ENCODE peak calls at places on chromosomes 13 and 19, in ten cellular contexts. B, X, F, R, T, J, Y, S, G and M are unnamed samples.

GRCh38 chr13:106083620-106084350 is 451.7 kb downstream of the EFNB2 start:
- DNase-seq in B (peak; percentile 47), X (peak; percentile 89), F (no peak), R (no peak), T (no peak), J (peak; percentile 31), Y (peak; percentile 41), S (no peak), G (no peak), M (no peak)

GRCh38 chr19:44841255-44841654 is 4.8 kb upstream of the NECTIN2 start:
- DNase-seq in B (no peak), X (no peak), F (no peak), R (no peak), T (no peak), J (no peak), Y (no peak), S (no peak), G (no peak), M (no peak)

GRCh38 chr13:89474432-89474831 is 1803.3 kb downstream of the SLITRK5 start:
- DNase-seq in B (no peak), X (no peak), F (no peak), R (no peak), T (no peak), J (no peak), Y (no peak), S (no peak), G (no peak), M (no peak)

GRCh38 chr13:46747031-46747820 is 49.7 kb downstream of the ESD start:
- DNase-seq in B (no peak), X (no peak), F (no peak), R (no peak), T (no peak), J (no peak), Y (no peak), S (no peak), G (no peak), M (no peak)

GRCh38 chr13:107370036-107370785 is 802.3 kb upstream of the ARGLU1 start:
- DNase-seq in B (no peak), X (no peak), F (no peak), R (no peak), T (no peak), J (no peak), Y (no peak), S (no peak), G (no peak), M (no peak)

GRCh38 chr13:59345316-59345715 is 818.4 kb downstream of the DIAPH3 start:
- DNase-seq in B (no peak), X (no peak), F (no peak), R (no peak), T (peak; percentile 82), J (no peak), Y (peak; percentile 53), S (no peak), G (no peak), M (no peak)

GRCh38 chr13:77460195-77460594 is 75.3 kb upstream of the SCEL start:
- DNase-seq in B (no peak), X (no peak), F (peak; percentile 78), R (no peak), T (peak; percentile 77), J (no peak), Y (peak; percentile 25), S (no peak), G (no peak), M (no peak)

GRCh38 chr13:93227906-93228801 is 1.5 kb downstream of the GPC6 start:
- DNase-seq in B (peak; percentile 78), X (no peak), F (peak; percentile 68), R (peak; percentile 73), T (peak; percentile 74), J (peak; percentile 92), Y (peak; percentile 36), S (no peak), G (peak; percentile 85), M (peak; percentile 42)

GRCh38 chr13:40076765-40077362 is 421.4 kb downstream of the COG6 start:
- DNase-seq in B (no peak), X (no peak), F (no peak), R (no peak), T (no peak), J (no peak), Y (no peak), S (no peak), G (no peak), M (no peak)

GRCh38 chr13:33678906-33679657 is 138.9 kb upstream of the RFC3 start:
- DNase-seq in B (no peak), X (peak; percentile 94), F (peak; percentile 37), R (peak; percentile 60), T (peak; percentile 72), J (no peak), Y (peak; percentile 88), S (peak; percentile 8), G (no peak), M (peak; percentile 39)

GRCh38 chr13:45889582-45890243 is 38.2 kb upstream of the SIAH3 start:
- DNase-seq in B (no peak), X (no peak), F (no peak), R (no peak), T (no peak), J (no peak), Y (no peak), S (no peak), G (no peak), M (no peak)

GRCh38 chr13:39538826-39539555 is 64.0 kb downstream of the LHFPL6 start:
- DNase-seq in B (no peak), X (no peak), F (no peak), R (no peak), T (no peak), J (no peak), Y (no peak), S (no peak), G (no peak), M (no peak)

GRCh38 chr13:27023385-27023784 is 148.2 kb downstream of the USP12 start:
- DNase-seq in B (peak; percentile 12), X (no peak), F (no peak), R (no peak), T (no peak), J (no peak), Y (no peak), S (no peak), G (peak; percentile 43), M (no peak)

GRCh38 chr19:44748426-44749254 is at the start of gene BCL3:
- DNase-seq in B (no peak), X (peak; percentile 87), F (peak; percentile 56), R (peak; percentile 81), T (no peak), J (peak; percentile 68), Y (peak; percentile 81), S (peak; percentile 48), G (no peak), M (no peak)

GRCh38 chr13:70795484-70795883 is 687.2 kb upstream of the KLHL1 start:
- DNase-seq in B (no peak), X (no peak), F (no peak), R (no peak), T (no peak), J (no peak), Y (no peak), S (no peak), G (no peak), M (no peak)

GRCh38 chr13:44296856-44297255 is 76.8 kb upstream of the SERP2 start:
- DNase-seq in B (no peak), X (no peak), F (no peak), R (no peak), T (no peak), J (no peak), Y (no peak), S (no peak), G (no peak), M (no peak)

GRCh38 chr13:44293354-44293753 is 80.3 kb upstream of the SERP2 start:
- DNase-seq in B (no peak), X (no peak), F (no peak), R (no peak), T (no peak), J (no peak), Y (no peak), S (no peak), G (no peak), M (no peak)

GRCh38 chr13:44292545-44292944 is 81.1 kb upstream of the SERP2 start:
- DNase-seq in B (no peak), X (no peak), F (no peak), R (no peak), T (no peak), J (no peak), Y (no peak), S (no peak), G (peak; percentile 33), M (no peak)

GRCh38 chr13:44294868-44295267 is 78.8 kb upstream of the SERP2 start:
- DNase-seq in B (no peak), X (no peak), F (no peak), R (no peak), T (no peak), J (no peak), Y (no peak), S (no peak), G (no peak), M (no peak)

GRCh38 chr13:44293908-44294735 is 79.5 kb upstream of the SERP2 start:
- DNase-seq in B (no peak), X (no peak), F (no peak), R (no peak), T (no peak), J (no peak), Y (no peak), S (no peak), G (peak; percentile 43), M (no peak)
- H3K27ac ChIP-seq in B (no peak overlapping the region), X (no peak overlapping the region), F (peak overlapping the region; percentile 63), R (no peak overlapping the region), T (peak overlapping the region; percentile 41), J (no peak overlapping the region), Y (no peak overlapping the region), S (no peak overlapping the region), G (peak overlapping the region; percentile 60), M (peak overlapping the region; percentile 2)

GRCh38 chr19:48553676-48554384 is 1.9 kb downstream of the SULT2B1 start:
- DNase-seq in B (peak; percentile 54), X (peak; percentile 79), F (peak; percentile 27), R (no peak), T (no peak), J (peak; percentile 17), Y (peak; percentile 24), S (no peak), G (no peak), M (no peak)
- H3K27ac ChIP-seq in B (no peak overlapping the region), X (peak overlapping the region; percentile 59), F (no peak overlapping the region), R (no peak overlapping the region), T (no peak overlapping the region), J (no peak overlapping the region), Y (peak overlapping the region; percentile 48), S (no peak overlapping the region), G (no peak overlapping the region), M (no peak overlapping the region)

DNA sequence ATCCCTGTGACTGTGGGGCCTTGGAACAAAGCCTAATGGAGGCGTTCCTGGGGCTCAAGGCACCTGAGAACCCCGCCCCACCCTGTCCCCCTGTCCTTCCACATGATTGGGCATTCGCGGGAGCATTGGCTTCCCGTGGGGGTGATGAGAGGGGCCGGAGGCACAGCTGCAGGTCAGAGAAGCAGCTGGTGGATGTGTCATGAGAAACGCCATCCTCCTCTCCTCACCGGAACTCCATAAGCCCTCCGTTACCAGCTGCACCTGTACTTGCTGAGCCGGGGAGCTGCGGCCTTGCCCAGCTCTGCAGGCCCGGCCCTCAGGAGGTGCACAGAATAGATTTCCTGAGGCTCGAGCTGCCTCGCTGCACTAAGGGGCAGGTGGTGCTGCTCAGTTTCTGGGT is 42.0 kb downstream of the CAPN12 start:
- DNase-seq in B (no peak), X (no peak), F (no peak), R (no peak), T (no peak), J (no peak), Y (no peak), S (no peak), G (no peak), M (no peak)
- H3K27ac ChIP-seq in B (no peak overlapping the region), X (peak overlapping the region; percentile 97), F (peak overlapping the region; percentile 94), R (no peak overlapping the region), T (peak overlapping the region; percentile 90), J (peak overlapping the region; percentile 66), Y (peak overlapping the region; percentile 57), S (no peak overlapping the region), G (peak overlapping the region; percentile 69), M (peak overlapping the region; percentile 75)

GRCh38 chr13:49938274-49938673 is 2.1 kb upstream of the SPRYD7 start:
- DNase-seq in B (no peak), X (peak; percentile 43), F (no peak), R (no peak), T (no peak), J (no peak), Y (peak; percentile 19), S (no peak), G (no peak), M (no peak)
- H3K27ac ChIP-seq in B (no peak overlapping the region), X (peak overlapping the region; percentile 27), F (no peak overlapping the region), R (no peak overlapping the region), T (no peak overlapping the region), J (no peak overlapping the region), Y (peak overlapping the region; percentile 58), S (no peak overlapping the region), G (no peak overlapping the region), M (no peak overlapping the region)